ENCODE peak calls at places on chromosomes 7 and 10, in four cellular contexts. M is sigmoid colon, C is right lobe of liver, E is heart left ventricle. T is an unnamed sample.

GRCh38 chr10:654647-654996 is 34.8 kb downstream of the DIP2C start:
- DNase-seq in M (no peak), C (no peak), E (no peak), T (no peak)

GRCh38 chr7:48102530-48102929 is 13.5 kb downstream of the UPP1 start:
- DNase-seq in M (no peak), C (no peak), E (no peak), T (no peak)

GRCh38 chr10:478471-479245 is 210.8 kb downstream of the DIP2C start:
- DNase-seq in M (no peak), C (no peak), E (no peak), T (no peak)

GRCh38 chr7:12139421-12139820 is 71.7 kb upstream of the TMEM106B start:
- DNase-seq in M (no peak), C (no peak), E (no peak), T (no peak)

GRCh38 chr10:127195571-127196226 is 692 bp downstream of the INSYN2A start:
- DNase-seq in M (no peak), C (no peak), E (no peak), T (no peak)

GRCh38 chr7:78542551-78542950 is 744.0 kb downstream of the PHTF2 start:
- DNase-seq in M (no peak), C (no peak), E (no peak), T (no peak)

GRCh38 chr7:155950898-155951553 is 138.8 kb upstream of the SHH start:
- DNase-seq in M (peak; percentile 46), C (no peak), E (no peak), T (no peak)

GRCh38 chr10:71092812-71093391 is 119.5 kb upstream of the UNC5B start:
- DNase-seq in M (no peak), C (no peak), E (no peak), T (no peak)

GRCh38 chr10:114346176-114347031 is 57.9 kb downstream of the AFAP1L2 start:
- DNase-seq in M (no peak), C (no peak), E (no peak), T (no peak)

GRCh38 chr7:29424295-29424983 is 139.2 kb upstream of the PRR15 start:
- DNase-seq in M (no peak), C (no peak), E (no peak), T (no peak)

GRCh38 chr10:93299606-93300353 is 182.4 kb downstream of the MYOF start:
- DNase-seq in M (no peak), C (no peak), E (no peak), T (no peak)

GRCh38 chr10:132166216-132166950 is 20.4 kb upstream of the DPYSL4 start:
- DNase-seq in M (no peak), C (no peak), E (peak; percentile 36), T (no peak)

GRCh38 chr10:36349445-36350063 is 707.5 kb upstream of the FZD8 start:
- DNase-seq in M (no peak), C (no peak), E (no peak), T (no peak)

GRCh38 chr10:88097092-88097894 is 233.9 kb downstream of the PTEN start:
- DNase-seq in M (no peak), C (no peak), E (no peak), T (no peak)

GRCh38 chr10:104255244-104255981 is 721 bp downstream of the GSTO1 start:
- DNase-seq in M (no peak), C (no peak), E (no peak), T (no peak)

GRCh38 chr7:47448971-47449370 is 132.9 kb downstream of the TNS3 start:
- DNase-seq in M (no peak), C (no peak), E (no peak), T (no peak)

GRCh38 chr10:3563298-3563697 is 221.7 kb downstream of the KLF6 start:
- DNase-seq in M (no peak), C (no peak), E (no peak), T (no peak)

GRCh38 chr10:56593120-56593519 is 232.1 kb upstream of the ZWINT start:
- DNase-seq in M (no peak), C (no peak), E (no peak), T (no peak)

GRCh38 chr7:17815318-17815717 is 125.0 kb downstream of the SNX13 start:
- DNase-seq in M (no peak), C (peak; percentile 55), E (no peak), T (no peak)

GRCh38 chr10:103397191-103397825 is 882 bp downstream of the PDCD11 start:
- DNase-seq in M (no peak), C (no peak), E (no peak), T (no peak)

GRCh38 chr10:102580230-102580629 is 64.0 kb upstream of the TRIM8 start:
- DNase-seq in M (no peak), C (no peak), E (no peak), T (no peak)

DNA sequence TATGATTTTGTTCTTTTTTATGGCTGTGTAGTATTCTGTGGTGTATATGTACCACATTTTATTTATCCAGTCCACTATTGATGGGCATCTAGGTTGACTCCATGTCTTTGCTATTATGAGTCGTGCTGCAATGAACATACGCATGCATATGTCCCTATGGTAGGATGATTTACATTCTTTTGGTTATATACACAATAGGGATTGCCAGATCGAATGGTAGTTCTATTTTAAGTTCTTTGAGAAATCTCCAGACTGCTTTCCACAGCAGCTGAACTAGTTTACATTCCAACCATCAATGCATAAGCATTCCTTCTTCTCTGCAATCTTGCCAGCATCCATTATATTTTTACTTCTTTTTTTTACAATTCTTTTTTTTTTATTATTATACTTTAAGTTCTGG is 35.6 kb upstream of the FAM13C start:
- DNase-seq in M (no peak), C (no peak), E (no peak), T (no peak)
- H3K4me1 ChIP-seq in M (no peaks in the 10 kb centered on the region), C (no peaks in the 10 kb centered on the region), E (no peaks in the 10 kb centered on the region), T (no peaks in the 10 kb centered on the region)

GRCh38 chr7:13981070-13981469 is 8.4 kb downstream of the ETV1 start:
- DNase-seq in M (peak; percentile 67), C (no peak), E (no peak), T (no peak)
- TF ChIP-seq POLR2A in M (no peak), C (no peak), E (no peak), T (no peak)

GRCh38 chr7:153532321-153532720 is 519.9 kb upstream of the DPP6 start:
- DNase-seq in M (no peak), C (no peak), E (no peak), T (no peak)
- H3K27ac ChIP-seq in M (no peak overlapping the region), C (no peak overlapping the region), E (no peak overlapping the region), T (no peak overlapping the region)

DNA sequence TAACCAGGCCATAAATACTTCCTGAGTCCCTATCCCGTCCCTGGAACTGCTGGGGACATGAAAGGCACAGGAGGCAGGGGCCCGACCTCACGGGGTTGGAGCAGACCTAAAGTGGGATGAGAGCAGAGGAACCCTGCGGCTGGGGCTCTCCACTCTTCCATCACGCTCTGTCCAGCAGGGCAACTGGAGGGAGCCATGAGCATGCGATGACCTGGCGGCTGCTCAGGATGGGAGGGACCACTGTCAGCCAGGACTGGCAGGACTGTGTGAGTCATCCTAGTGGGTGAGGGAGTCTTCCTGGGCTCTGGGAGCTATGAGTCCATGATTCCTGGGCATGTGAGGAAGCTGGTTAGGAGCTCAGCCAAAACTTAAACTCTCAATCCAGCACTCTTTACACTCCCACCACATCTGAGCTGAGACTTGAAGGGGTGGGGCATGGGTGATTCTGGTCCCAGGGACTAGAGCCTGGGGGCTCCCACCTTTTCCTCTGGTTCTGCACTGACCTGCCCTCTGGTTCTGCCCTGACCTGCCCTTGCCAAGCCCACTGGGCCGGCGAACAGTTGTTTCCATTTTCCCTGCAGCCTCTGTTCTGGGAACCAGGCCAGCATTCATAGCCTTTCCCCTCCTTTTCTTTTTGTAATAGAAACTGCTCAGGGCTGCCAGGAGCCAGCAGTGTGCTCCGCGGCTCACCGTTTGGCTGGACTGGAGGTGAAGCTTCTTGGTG is 47.1 kb downstream of the SYPL1 start:
- DNase-seq in M (peak; percentile 97), C (peak; percentile 88), E (peak; percentile 88), T (peak; percentile 90)
- H3K4me1 ChIP-seq in M (peaks cover 68% of the 10 kb centered on the region), C (no peaks in the 10 kb centered on the region), E (peaks cover 36% of the 10 kb centered on the region), T (peaks cover 43% of the 10 kb centered on the region)

DNA sequence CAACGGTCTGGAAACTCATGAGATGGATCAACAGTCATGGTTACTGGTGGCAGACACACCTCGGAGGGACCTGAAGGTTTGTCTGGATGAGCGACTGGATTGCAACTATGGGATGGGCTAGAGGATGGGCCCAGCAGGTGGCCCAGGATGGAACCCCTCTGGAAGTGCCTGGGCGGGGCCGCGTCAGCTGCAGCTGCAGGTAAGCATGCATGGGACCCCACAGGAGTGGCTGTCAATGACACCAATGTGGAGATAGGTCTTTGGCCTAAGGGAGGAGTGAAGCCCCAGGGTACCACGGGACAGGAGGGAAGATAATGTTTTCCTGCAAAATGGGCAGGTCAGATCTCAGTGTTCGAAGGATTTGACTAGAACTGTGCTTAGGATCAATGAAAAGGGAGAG is 103.4 kb downstream of the LANCL2 start:
- DNase-seq in M (no peak), C (no peak), E (peak; percentile 30), T (no peak)
- TF ChIP-seq POLR2A in M (no peak), C (no peak), E (no peak), T (no peak)

GRCh38 chr7:2518737-2519118 is 846 bp upstream of the LFNG start:
- DNase-seq in M (no peak), C (no peak), E (no peak), T (no peak)
- H3K27ac ChIP-seq in M (peak overlapping the region; percentile 52), C (no peak overlapping the region), E (peak overlapping the region; percentile 14), T (no peak overlapping the region)

GRCh38 chr10:78913219-78914059 is 155.3 kb upstream of the ZMIZ1 start:
- DNase-seq in M (no peak), C (peak; percentile 77), E (no peak), T (no peak)
- H3K4me1 ChIP-seq in M (peaks cover 5% of the 10 kb centered on the region), C (no peaks in the 10 kb centered on the region), E (peaks cover 4% of the 10 kb centered on the region), T (peaks cover 13% of the 10 kb centered on the region)

T was measured in thyroid gland.